ENCODE peak calls at places on chromosomes 11 and 22, in nine cellular contexts. K, H, T, E, O, Z, Q, D and M are unnamed samples. For H3K79me2 and H3K9me2, the result is how much of the 10 kb centered on the place peaks cover.

GRCh38 chr22:23773247-23774113 is 831 bp downstream of the MMP11 start:
- DNase-seq in K (peak), O (no peak), D (no peak), T (peak), Z (no peak), Q (no peak), E (peak), H (no peak), M (no peak)

GRCh38 chr11:47917643-47918369 is 62.6 kb upstream of the PTPRJ start:
- DNase-seq in H (peak), O (peak), E (peak), Q (peak), Z (no peak), D (peak), K (peak), T (peak), M (peak)

GRCh38 chr11:134801526-134801925 is 389.5 kb upstream of the B3GAT1 start:
- DNase-seq in T (peak), O (no peak), E (no peak), K (no peak), D (no peak), Q (no peak), H (no peak), Z (no peak), M (no peak)

GRCh38 chr22:49344196-49344595 is 483.5 kb downstream of the BRD1 start:
- DNase-seq in O (no peak), T (no peak), H (no peak), E (no peak), Z (no peak), K (no peak), D (no peak), Q (no peak), M (no peak)

GRCh38 chr22:23683545-23683944 is 7.3 kb upstream of the RGL4 start:
- DNase-seq in D (no peak), H (no peak), K (no peak), Q (no peak), T (no peak), E (no peak), Z (no peak), O (no peak), M (no peak)

GRCh38 chr11:70500076-70500847 is 101.9 kb downstream of the CTTN start:
- DNase-seq in Z (no peak), K (no peak), D (no peak), E (no peak), H (no peak), T (no peak), Q (no peak), O (no peak), M (no peak)

GRCh38 chr11:56816259-56816658 is 67.8 kb upstream of the OR9G4 start:
- DNase-seq in O (no peak), H (no peak), Q (no peak), E (no peak), D (no peak), Z (no peak), T (no peak), K (no peak), M (no peak)

GRCh38 chr11:68071281-68072048 is 32.6 kb downstream of the TCIRG1 start:
- DNase-seq in D (no peak), Q (no peak), K (no peak), H (no peak), T (no peak), E (peak), O (no peak), Z (no peak), M (no peak)

GRCh38 chr11:72971211-72971610 is 157.0 kb downstream of the ATG16L2 start:
- DNase-seq in K (no peak), H (no peak), E (no peak), O (no peak), Q (no peak), T (no peak), D (no peak), Z (no peak), M (no peak)

GRCh38 chr11:28961726-28962125 is 853.5 kb downstream of the METTL15 start:
- DNase-seq in Q (no peak), H (no peak), K (no peak), T (no peak), E (no peak), D (no peak), O (no peak), Z (no peak), M (no peak)

GRCh38 chr11:130692220-130692619 is 224.1 kb downstream of the SNX19 start:
- DNase-seq in K (no peak), Q (no peak), Z (no peak), E (no peak), O (no peak), H (no peak), T (no peak), D (no peak), M (no peak)

GRCh38 chr11:18706330-18707243 is 8.0 kb downstream of the TMEM86A start:
- DNase-seq in E (no peak), T (peak), K (no peak), Q (peak), Z (no peak), D (no peak), O (no peak), H (no peak), M (peak)

GRCh38 chr22:36409911-36410756 is 22.4 kb upstream of the MYH9 start:
- DNase-seq in T (peak), H (peak), D (peak), K (peak), Q (no peak), Z (no peak), E (no peak), O (peak), M (peak)
- H3K4me3 ChIP-seq in T (peak), H (peak), D (peak), K (peak), Q (no peak), Z (no peak), E (no peak), O (peak), M (peak)

DNA sequence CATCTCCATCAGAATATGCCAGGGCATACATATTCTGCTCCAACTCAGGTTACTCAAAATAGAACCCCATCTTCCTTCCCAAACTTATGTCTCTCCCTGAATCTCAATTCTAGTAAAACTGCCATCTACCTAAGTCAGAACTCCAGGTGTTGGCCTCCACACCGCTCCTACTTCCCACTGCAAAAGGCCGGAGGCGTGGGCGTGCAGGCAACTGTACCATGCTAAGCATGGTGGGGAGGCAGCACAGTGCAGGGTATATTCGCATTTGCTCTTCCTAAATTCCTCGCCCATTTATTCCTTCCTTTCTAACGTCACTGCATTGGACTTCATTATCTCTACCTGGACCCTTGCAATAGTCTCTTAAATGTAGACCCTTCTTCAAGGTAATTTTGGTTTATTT is 97.8 kb downstream of the MICAL3 start:
- DNase-seq in E (no peak), K (no peak), O (no peak), D (no peak), Z (no peak), T (no peak), H (no peak), Q (no peak), M (no peak)
- H3K79me2 ChIP-seq in E (half or more), K (half or more), O (half or more), D (half or more), Z (half or more), T (half or more), H (under half), Q (half or more), M (half or more)

GRCh38 chr22:43096420-43096819 is 7.2 kb upstream of the TTLL1 start:
- DNase-seq in K (no peak), Q (no peak), D (no peak), T (no peak), Z (no peak), H (no peak), E (no peak), O (no peak), M (no peak)

GRCh38 chr22:43098356-43098755 is 9.2 kb upstream of the TTLL1 start:
- DNase-seq in O (no peak), K (no peak), T (no peak), E (no peak), Q (no peak), D (no peak), H (no peak), Z (no peak), M (no peak)

GRCh38 chr22:43099095-43099494 is 9.9 kb upstream of the TTLL1 start:
- DNase-seq in Q (no peak), K (no peak), Z (no peak), E (no peak), H (no peak), T (no peak), O (no peak), D (no peak), M (no peak)

GRCh38 chr22:43100223-43100622 is 10.3 kb upstream of the BIK start:
- DNase-seq in T (no peak), H (peak), Q (no peak), E (no peak), O (no peak), Z (no peak), K (no peak), D (no peak), M (no peak)

GRCh38 chr22:43101306-43101705 is 9.2 kb upstream of the BIK start:
- DNase-seq in E (no peak), Z (no peak), H (no peak), Q (no peak), O (no peak), D (no peak), T (no peak), K (no peak), M (no peak)
- H3K9me2 ChIP-seq in E (under half), Z (under half), H (under half), Q (under half), O (under half), D (under half), T (under half), K (under half), M (under half)

DNA sequence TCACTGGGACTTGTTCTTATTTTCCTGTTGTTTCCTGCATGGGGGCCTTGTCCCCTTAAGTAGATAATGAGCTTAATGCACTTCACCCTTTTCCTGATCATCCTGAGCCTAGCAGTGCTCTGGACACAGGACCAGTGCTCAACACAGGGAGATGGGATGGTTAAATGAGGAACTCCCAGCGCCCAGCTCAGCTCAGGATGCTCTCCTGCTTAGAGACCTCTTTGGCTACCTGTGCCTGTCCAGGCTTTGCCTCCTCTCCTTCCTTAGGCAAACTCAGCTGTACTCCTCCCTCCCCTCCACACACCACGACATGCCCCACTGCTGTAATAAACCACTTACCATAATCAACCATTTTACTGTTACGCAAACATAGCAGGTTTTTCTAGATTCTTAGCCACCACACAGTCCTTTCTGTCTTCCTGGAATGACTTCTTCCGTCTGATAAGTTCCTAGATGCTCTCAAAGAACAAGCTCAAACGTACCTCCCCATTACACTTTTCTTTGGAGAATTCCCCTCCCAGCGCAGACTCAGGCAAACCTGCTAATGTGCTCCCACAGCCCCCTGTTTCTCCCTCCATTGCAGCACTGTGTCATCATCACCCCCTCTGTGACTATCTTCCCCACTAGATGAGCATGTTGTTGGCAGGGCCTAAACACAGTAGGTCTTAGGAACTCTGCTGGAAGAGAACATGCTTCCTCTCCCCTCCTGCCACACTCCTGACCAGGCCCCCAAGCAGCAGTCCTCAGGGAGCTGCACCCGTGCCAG is 113.6 kb downstream of the MICAL2 start:
- DNase-seq in E (no peak), K (peak), T (no peak), H (peak), Q (no peak), D (no peak), Z (no peak), O (peak), M (no peak)
- H3K4me3 ChIP-seq in E (no peak), K (no peak), T (no peak), H (peak), Q (no peak), D (no peak), Z (peak), O (no peak), M (no peak)

DNA sequence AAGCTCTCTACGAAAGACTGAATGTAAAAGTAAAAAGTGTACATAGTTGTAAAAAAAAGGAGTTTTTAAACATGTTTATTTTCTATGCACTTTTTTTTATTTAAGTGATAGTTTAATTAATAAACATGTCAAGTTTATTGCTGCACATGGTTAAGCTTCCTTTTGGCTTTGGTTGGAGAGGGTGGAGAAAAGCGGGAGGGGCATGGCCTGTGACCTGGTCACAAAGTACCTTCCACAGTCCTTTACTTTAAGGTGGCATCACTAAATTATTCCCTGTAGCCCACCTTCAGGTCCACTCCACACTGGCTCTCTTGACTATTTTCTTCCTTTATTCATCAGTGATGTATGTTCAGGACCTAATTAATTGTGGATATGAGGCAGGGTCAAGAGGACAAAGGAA is 586 bp upstream of the TTC36 start:
- DNase-seq in Z (no peak), E (no peak), O (no peak), K (no peak), Q (no peak), D (no peak), T (no peak), H (no peak), M (no peak)
- H3K79me2 ChIP-seq in Z (under half), E (under half), O (under half), K (under half), Q (under half), D (under half), T (under half), H (under half), M (under half)